ENCODE peak calls at places on chromosomes 12 and 14, in six cellular contexts. One of them, this sample, is unnamed.

GRCh38 chr12:52010152-52010622 is 3.4 kb downstream of the TAMALIN start:
- DNase-seq in omental fat pad: no peak
- DNase-seq in AML-193: no peak
- DNase-seq in activated CD4-positive, alpha-beta T cell treated with anti-CD3 and anti-CD28 coated beads, Interleukin-2, amount 50 U/mL, for 1 hour: no peak
- DNase-seq in AG04450: peak
- DNase-seq in anterior cingulate cortex: no peak
- DNase-seq in this sample: no peak

GRCh38 chr14:74942608-74943007 is 12.8 kb downstream of the PGF start:
- DNase-seq in omental fat pad: no peak
- DNase-seq in AML-193: no peak
- DNase-seq in activated CD4-positive, alpha-beta T cell treated with anti-CD3 and anti-CD28 coated beads, Interleukin-2, amount 50 U/mL, for 1 hour: no peak
- DNase-seq in AG04450: no peak
- DNase-seq in anterior cingulate cortex: no peak
- DNase-seq in this sample: no peak

GRCh38 chr14:23494223-23494622 is 24.7 kb downstream of the NGDN start:
- DNase-seq in omental fat pad: no peak
- DNase-seq in AML-193: no peak
- DNase-seq in activated CD4-positive, alpha-beta T cell treated with anti-CD3 and anti-CD28 coated beads, Interleukin-2, amount 50 U/mL, for 1 hour: no peak
- DNase-seq in AG04450: no peak
- DNase-seq in anterior cingulate cortex: no peak
- DNase-seq in this sample: no peak

GRCh38 chr12:68317047-68317667 is 15.0 kb downstream of the MDM1 start:
- DNase-seq in omental fat pad: no peak
- DNase-seq in AML-193: peak
- DNase-seq in activated CD4-positive, alpha-beta T cell treated with anti-CD3 and anti-CD28 coated beads, Interleukin-2, amount 50 U/mL, for 1 hour: peak
- DNase-seq in AG04450: peak
- DNase-seq in anterior cingulate cortex: no peak
- DNase-seq in this sample: no peak

GRCh38 chr14:30638926-30639325 is 16.8 kb downstream of the SCFD1 start:
- DNase-seq in omental fat pad: no peak
- DNase-seq in AML-193: no peak
- DNase-seq in activated CD4-positive, alpha-beta T cell treated with anti-CD3 and anti-CD28 coated beads, Interleukin-2, amount 50 U/mL, for 1 hour: no peak
- DNase-seq in AG04450: no peak
- DNase-seq in anterior cingulate cortex: no peak
- DNase-seq in this sample: no peak

GRCh38 chr14:82872494-82872893 is 1338.8 kb upstream of the SEL1L start:
- DNase-seq in omental fat pad: no peak
- DNase-seq in AML-193: no peak
- DNase-seq in activated CD4-positive, alpha-beta T cell treated with anti-CD3 and anti-CD28 coated beads, Interleukin-2, amount 50 U/mL, for 1 hour: no peak
- DNase-seq in AG04450: no peak
- DNase-seq in anterior cingulate cortex: no peak
- DNase-seq in this sample: peak

GRCh38 chr12:118109088-118109487 is 5.3 kb upstream of the VSIG10 start:
- DNase-seq in omental fat pad: no peak
- DNase-seq in AML-193: no peak
- DNase-seq in activated CD4-positive, alpha-beta T cell treated with anti-CD3 and anti-CD28 coated beads, Interleukin-2, amount 50 U/mL, for 1 hour: no peak
- DNase-seq in AG04450: no peak
- DNase-seq in anterior cingulate cortex: no peak
- DNase-seq in this sample: no peak

GRCh38 chr12:58416211-58416610 is 474.8 kb downstream of the ATP23 start:
- DNase-seq in omental fat pad: no peak
- DNase-seq in AML-193: no peak
- DNase-seq in activated CD4-positive, alpha-beta T cell treated with anti-CD3 and anti-CD28 coated beads, Interleukin-2, amount 50 U/mL, for 1 hour: no peak
- DNase-seq in AG04450: peak
- DNase-seq in anterior cingulate cortex: no peak
- DNase-seq in this sample: no peak

This sample was measured in GDM1.